ENCODE peak calls at places on chromosomes 4 and X, in ten cellular contexts. O is thyroid gland, D is Panc1, B is ovary, E is right lobe of liver, F is heart left ventricle, I is colonic mucosa, T is GM23338, H is breast epithelium, J is vagina. U is an unnamed sample.

GRCh38 chr4:20839957-20840356 is 139.7 kb downstream of the PACRGL start:
- DNase-seq in O (no peak), D (no peak), B (no peak), E (no peak), F (no peak), I (no peak), T (no peak), H (no peak), J (no peak), U (no peak)

GRCh38 chr4:99945718-99946345 is 586 bp downstream of the DNAJB14 start:
- DNase-seq in O (no peak), D (no peak), B (no peak), E (no peak), F (no peak), I (peak), T (peak), H (no peak), J (no peak), U (no peak)

GRCh38 chrX:100381613-100382012 is 28.5 kb downstream of the PCDH19 start:
- DNase-seq in O (no peak), D (no peak), B (no peak), E (no peak), F (no peak), I (no peak), T (no peak), H (no peak), J (no peak), U (no peak)

GRCh38 chr4:78057135-78057599 is at the start of gene FRAS1:
- DNase-seq in O (peak), D (no peak), B (no peak), E (peak), F (peak), I (peak), T (peak), H (no peak), J (no peak), U (peak)

GRCh38 chrX:27679281-27679680 is 89.1 kb downstream of the DCAF8L2 start:
- DNase-seq in O (no peak), D (no peak), B (no peak), E (no peak), F (no peak), I (no peak), T (no peak), H (no peak), J (no peak), U (no peak)

GRCh38 chrX:100830143-100830542 is 10.0 kb downstream of the CSTF2 start:
- DNase-seq in O (no peak), D (no peak), B (no peak), E (no peak), F (no peak), I (no peak), T (no peak), H (no peak), J (no peak), U (no peak)

GRCh38 chr4:165563851-165564250 is 185.0 kb downstream of the CPE start:
- DNase-seq in O (no peak), D (no peak), B (no peak), E (no peak), F (no peak), I (no peak), T (no peak), H (no peak), J (no peak), U (no peak)

GRCh38 chrX:110491846-110492620 is 133.4 kb downstream of the RTL9 start:
- DNase-seq in O (no peak), D (no peak), B (no peak), E (no peak), F (no peak), I (no peak), T (no peak), H (no peak), J (no peak), U (no peak)

GRCh38 chr4:67465032-67465762 is 80.1 kb downstream of the CENPC start:
- DNase-seq in O (no peak), D (no peak), B (no peak), E (no peak), F (no peak), I (no peak), T (no peak), H (no peak), J (no peak), U (no peak)

GRCh38 chrX:18652636-18653035 is 19.3 kb downstream of the RS1 start:
- DNase-seq in O (no peak), D (no peak), B (no peak), E (no peak), F (no peak), I (no peak), T (no peak), H (no peak), J (no peak), U (no peak)

GRCh38 chrX:133085785-133086184 is 11.1 kb downstream of the USP26 start:
- DNase-seq in O (no peak), D (no peak), B (no peak), E (no peak), F (no peak), I (peak), T (no peak), H (no peak), J (no peak), U (peak)

GRCh38 chrX:55127692-55128091 is 38.9 kb downstream of the PAGE2 start:
- DNase-seq in O (no peak), D (no peak), B (no peak), E (no peak), F (no peak), I (no peak), T (no peak), H (no peak), J (no peak), U (no peak)

GRCh38 chrX:2701600-2701999 is 10.5 kb downstream of the CD99 start:
- DNase-seq in O (no peak), D (no peak), B (no peak), E (no peak), F (peak), I (no peak), T (no peak), H (no peak), J (no peak), U (no peak)
- H3K27ac ChIP-seq in O (no peak), D (no peak), B (no peak), E (no peak), F (peak), I (no peak), T (no peak), H (no peak), J (no peak), U (no peak)

GRCh38 chr4:76434901-76435688 is at the start of gene SHROOM3:
- DNase-seq in O (peak), D (no peak), B (no peak), E (no peak), F (no peak), I (no peak), T (peak), H (no peak), J (no peak), U (no peak)
- H3K27ac ChIP-seq in O (peak), D (no peak), B (no peak), E (no peak), F (no peak), I (no peak), T (peak), H (peak), J (no peak), U (no peak)

DNA sequence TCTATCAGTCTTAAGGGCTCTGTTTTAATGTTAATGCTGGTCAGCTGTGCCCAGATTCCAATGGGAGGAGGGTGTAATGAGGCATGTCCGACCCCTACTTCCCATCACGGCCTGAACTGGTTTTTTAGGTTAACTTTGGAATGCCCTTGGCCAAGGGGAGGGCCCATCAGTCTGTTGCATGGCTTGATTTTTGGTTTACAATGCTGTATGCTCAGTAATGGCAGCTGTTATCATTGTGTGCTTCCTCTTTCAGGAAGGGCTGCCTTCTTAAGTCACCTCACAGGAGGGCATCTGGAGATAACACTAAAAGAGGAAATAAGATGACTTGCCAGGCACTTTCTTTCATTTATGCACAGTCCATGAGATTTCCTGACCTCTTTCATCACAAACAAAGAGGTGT is 36.3 kb downstream of the ATXN3L start:
- DNase-seq in O (no peak), D (no peak), B (no peak), E (no peak), F (no peak), I (no peak), T (peak), H (no peak), J (no peak), U (no peak)
- H3K27ac ChIP-seq in O (no peak), D (no peak), B (no peak), E (no peak), F (no peak), I (no peak), T (peak), H (peak), J (no peak), U (no peak)

DNA sequence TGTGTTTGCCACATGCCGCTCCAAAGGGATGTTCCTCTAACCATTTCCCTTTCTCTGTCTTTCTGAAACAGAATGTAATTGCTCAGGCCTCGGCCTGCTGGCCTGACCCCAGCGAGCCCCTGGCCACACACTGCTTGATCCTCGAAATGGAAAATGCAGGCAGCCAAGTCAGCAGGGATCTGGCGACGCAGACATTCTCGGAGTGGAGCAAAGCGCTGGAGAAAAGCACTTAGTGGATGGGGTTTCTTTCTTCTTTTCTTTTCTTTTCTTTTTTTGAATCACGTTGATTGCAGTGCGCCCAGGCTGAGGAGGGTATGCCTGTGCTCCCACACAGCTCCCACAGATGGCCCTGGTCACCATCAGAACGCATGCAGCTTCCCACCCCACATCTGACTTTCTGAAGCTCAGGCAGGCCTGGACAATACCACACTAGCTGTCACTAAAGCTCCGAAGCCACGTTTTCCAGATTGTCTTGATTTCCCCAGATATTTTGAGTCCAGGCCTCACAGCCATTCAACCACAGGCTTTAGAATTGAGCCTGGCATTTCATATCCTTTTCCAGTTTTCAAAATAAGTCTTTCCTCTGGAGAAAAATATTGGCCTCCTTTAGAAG is 113.8 kb downstream of the ENPP6 start:
- DNase-seq in O (no peak), D (no peak), B (no peak), E (no peak), F (peak), I (no peak), T (no peak), H (no peak), J (no peak), U (no peak)
- H3K27ac ChIP-seq in O (no peak), D (no peak), B (no peak), E (peak), F (no peak), I (no peak), T (no peak), H (no peak), J (no peak), U (peak)

GRCh38 chr4:136036744-136037143 is 1495.5 kb downstream of the PCDH18 start:
- DNase-seq in O (no peak), D (no peak), B (no peak), E (no peak), F (no peak), I (no peak), T (no peak), H (no peak), J (no peak), U (no peak)

DNA sequence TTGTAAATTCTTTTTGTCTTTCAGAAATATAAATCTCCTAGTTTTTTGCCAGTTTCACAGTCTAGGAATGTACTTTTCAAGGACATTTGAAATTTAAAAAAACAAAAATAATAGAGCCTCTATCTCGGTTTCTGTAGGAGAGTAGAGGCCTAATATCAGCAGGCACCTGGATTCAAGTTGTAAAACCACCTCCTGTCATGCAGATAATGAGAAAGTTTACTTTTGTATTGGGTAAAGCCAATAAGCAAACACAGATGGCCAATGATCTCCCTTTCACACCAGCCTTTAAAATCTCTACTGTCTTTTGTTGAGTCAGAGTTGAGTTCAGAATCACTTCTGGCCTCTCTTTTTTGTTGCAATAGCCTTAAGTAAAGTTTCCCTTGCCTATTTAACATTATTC is 1499.9 kb downstream of the PCDH18 start:
- DNase-seq in O (no peak), D (no peak), B (no peak), E (no peak), F (no peak), I (no peak), T (peak), H (no peak), J (no peak), U (no peak)
- H3K27ac ChIP-seq in O (no peak), D (no peak), B (no peak), E (no peak), F (no peak), I (no peak), T (no peak), H (no peak), J (no peak), U (no peak)

DNA sequence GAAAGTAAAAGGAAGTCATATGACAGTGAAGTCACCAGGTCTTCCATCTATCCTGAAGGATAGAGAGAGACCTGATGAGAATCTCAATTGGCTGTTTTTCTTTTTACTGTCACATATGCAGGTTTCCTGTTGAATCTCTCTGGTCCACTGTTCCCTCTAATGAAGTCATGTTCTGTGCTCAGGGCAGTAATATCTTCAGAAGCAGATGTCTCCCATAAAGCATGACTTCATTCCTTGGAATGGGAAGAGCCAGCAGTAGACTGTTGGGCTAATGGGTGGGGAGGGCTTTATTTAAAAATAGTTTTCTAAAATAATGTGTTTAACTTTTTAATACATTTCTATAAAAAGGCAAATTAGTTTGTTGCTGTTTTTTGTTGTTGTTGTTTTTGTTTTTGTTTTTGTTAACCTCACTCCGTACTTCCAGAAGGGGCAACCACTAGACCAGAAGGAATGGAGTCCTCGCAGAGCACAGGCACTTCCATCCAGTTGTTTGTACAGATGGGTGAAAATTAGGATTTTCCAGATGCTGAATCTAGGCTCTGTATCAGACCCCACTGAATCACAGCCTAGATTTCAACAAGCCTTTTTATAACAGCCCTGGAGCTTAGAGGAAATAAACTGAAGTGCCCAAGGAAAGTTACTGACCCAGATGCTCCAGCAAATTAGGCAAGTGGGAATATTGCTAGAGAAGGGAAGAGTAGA is 54.2 kb downstream of the AWAT2 start:
- DNase-seq in O (no peak), D (no peak), B (no peak), E (no peak), F (no peak), I (no peak), T (no peak), H (no peak), J (no peak), U (no peak)
- H3K27ac ChIP-seq in O (no peak), D (no peak), B (no peak), E (no peak), F (no peak), I (no peak), T (no peak), H (no peak), J (no peak), U (no peak)

GRCh38 chr4:41646862-41647261 is 101.7 kb downstream of the PHOX2B start:
- DNase-seq in O (no peak), D (no peak), B (no peak), E (no peak), F (no peak), I (no peak), T (no peak), H (no peak), J (no peak), U (no peak)

GRCh38 chr4:41645716-41646115 is 102.8 kb downstream of the PHOX2B start:
- DNase-seq in O (no peak), D (no peak), B (no peak), E (no peak), F (no peak), I (no peak), T (no peak), H (no peak), J (no peak), U (no peak)

GRCh38 chr4:41644288-41644914 is 104.1 kb downstream of the PHOX2B start:
- DNase-seq in O (peak), D (no peak), B (peak), E (peak), F (peak), I (peak), T (peak), H (no peak), J (no peak), U (peak)

GRCh38 chr4:41647368-41647767 is 101.2 kb downstream of the PHOX2B start:
- DNase-seq in O (no peak), D (no peak), B (no peak), E (no peak), F (no peak), I (no peak), T (no peak), H (no peak), J (no peak), U (no peak)

GRCh38 chr4:41644915-41645295 is 103.6 kb downstream of the PHOX2B start:
- DNase-seq in O (no peak), D (no peak), B (no peak), E (no peak), F (no peak), I (no peak), T (no peak), H (no peak), J (no peak), U (no peak)
- H3K27ac ChIP-seq in O (no peak), D (no peak), B (no peak), E (no peak), F (no peak), I (no peak), T (no peak), H (no peak), J (no peak), U (no peak)

DNA sequence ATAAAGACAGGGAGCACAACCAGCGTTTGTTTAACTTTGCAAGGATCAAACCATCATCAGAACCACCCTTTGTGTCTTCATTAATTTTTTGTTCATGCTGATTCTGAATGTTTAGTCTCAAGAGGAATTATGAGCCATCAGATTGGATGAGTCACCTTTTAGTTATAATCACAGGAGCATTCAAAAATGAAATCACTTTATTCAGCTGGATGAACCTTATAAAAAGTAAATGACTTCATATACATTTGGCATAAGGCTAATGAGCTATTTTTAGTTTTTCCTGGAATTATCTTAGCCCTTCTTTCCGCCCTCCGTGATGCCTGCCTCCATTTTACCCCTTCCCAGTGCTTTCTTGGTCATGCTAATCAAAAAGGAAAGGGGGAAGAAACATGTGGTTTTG is 103.6 kb downstream of the SORBS2 start:
- DNase-seq in O (no peak), D (no peak), B (no peak), E (no peak), F (no peak), I (no peak), T (no peak), H (no peak), J (no peak), U (no peak)
- H3K27ac ChIP-seq in O (no peak), D (no peak), B (no peak), E (no peak), F (peak), I (no peak), T (no peak), H (no peak), J (no peak), U (peak)

GRCh38 chr4:128583753-128584712 is 225.5 kb upstream of the JADE1 start:
- DNase-seq in O (peak), D (no peak), B (no peak), E (no peak), F (peak), I (no peak), T (no peak), H (no peak), J (no peak), U (no peak)
- H3K27ac ChIP-seq in O (peak), D (no peak), B (no peak), E (no peak), F (peak), I (no peak), T (no peak), H (peak), J (no peak), U (peak)

U was measured in kidney.